ENCODE peak calls at places on chromosomes 5 and 9, in eight cellular contexts. M, W, Y, I, C, G, T and F are unnamed samples.

GRCh38 chr5:146041180-146041789 is 64.1 kb downstream of the PLAC8L1 start:
- DNase-seq in M (no peak), W (no peak), Y (no peak), I (no peak), C (peak), G (no peak), T (no peak), F (no peak)

GRCh38 chr5:144191998-144192397 is 21.3 kb downstream of the KCTD16 start:
- DNase-seq in M (no peak), W (peak), Y (no peak), I (no peak), C (peak), G (no peak), T (peak), F (peak)

GRCh38 chr5:172160506-172160905 is 27.5 kb downstream of the STK10 start:
- DNase-seq in M (no peak), W (no peak), Y (no peak), I (no peak), C (no peak), G (no peak), T (no peak), F (no peak)

GRCh38 chr9:34986541-34987047 is 3.0 kb upstream of the DNAJB5 start:
- DNase-seq in M (peak), W (peak), Y (no peak), I (peak), C (no peak), G (no peak), T (peak), F (no peak)

GRCh38 chr5:43348207-43348606 is 35.0 kb upstream of the HMGCS1 start:
- DNase-seq in M (no peak), W (no peak), Y (no peak), I (no peak), C (no peak), G (no peak), T (no peak), F (no peak)

GRCh38 chr5:154236011-154236410 is 45.5 kb downstream of the GALNT10 start:
- DNase-seq in M (no peak), W (no peak), Y (no peak), I (no peak), C (no peak), G (no peak), T (no peak), F (no peak)

GRCh38 chr9:14351206-14351605 is 37.3 kb upstream of the NFIB start:
- DNase-seq in M (peak), W (no peak), Y (no peak), I (no peak), C (no peak), G (no peak), T (no peak), F (no peak)

GRCh38 chr5:173281910-173282309 is 46.3 kb downstream of the STC2 start:
- DNase-seq in M (no peak), W (peak), Y (no peak), I (no peak), C (peak), G (no peak), T (no peak), F (no peak)

GRCh38 chr9:93673271-93673843 is 97.0 kb downstream of the PHF2 start:
- DNase-seq in M (peak), W (peak), Y (no peak), I (peak), C (no peak), G (peak), T (no peak), F (no peak)

GRCh38 chr5:78003914-78004313 is 227.8 kb upstream of the TBCA start:
- DNase-seq in M (no peak), W (no peak), Y (no peak), I (no peak), C (no peak), G (no peak), T (no peak), F (no peak)

GRCh38 chr5:168047043-168047668 is 244.3 kb upstream of the WWC1 start:
- DNase-seq in M (no peak), W (peak), Y (peak), I (peak), C (peak), G (no peak), T (peak), F (no peak)

GRCh38 chr5:147436596-147436995 is 73.3 kb downstream of the DPYSL3 start:
- DNase-seq in M (no peak), W (no peak), Y (no peak), I (no peak), C (no peak), G (no peak), T (no peak), F (no peak)
- H3K27ac ChIP-seq in M (peak), W (peak), Y (no peak), I (no peak), C (no peak), G (no peak), T (no peak), F (no peak)

GRCh38 chr5:141373673-141374317 is at the start of gene PCDHGA6:
- DNase-seq in M (no peak), W (peak), Y (no peak), I (no peak), C (no peak), G (no peak), T (peak), F (no peak)
- TF ChIP-seq CTCF in M (no peak), W (peak), Y (no peak), I (peak), C (peak), G (no peak), T (peak), F (peak)

GRCh38 chr9:135611875-135612209 is 27.5 kb downstream of the GLT6D1 start:
- DNase-seq in M (no peak), W (no peak), Y (no peak), I (no peak), C (no peak), G (no peak), T (no peak), F (no peak)

GRCh38 chr9:135614821-135615665 is 24.3 kb downstream of the GLT6D1 start:
- DNase-seq in M (no peak), W (no peak), Y (no peak), I (no peak), C (no peak), G (no peak), T (no peak), F (no peak)

GRCh38 chr9:135612437-135612836 is 26.9 kb downstream of the GLT6D1 start:
- DNase-seq in M (no peak), W (no peak), Y (no peak), I (no peak), C (no peak), G (no peak), T (no peak), F (no peak)

GRCh38 chr9:135613946-135614805 is 25.2 kb downstream of the GLT6D1 start:
- DNase-seq in M (no peak), W (no peak), Y (no peak), I (no peak), C (no peak), G (no peak), T (no peak), F (no peak)

DNA sequence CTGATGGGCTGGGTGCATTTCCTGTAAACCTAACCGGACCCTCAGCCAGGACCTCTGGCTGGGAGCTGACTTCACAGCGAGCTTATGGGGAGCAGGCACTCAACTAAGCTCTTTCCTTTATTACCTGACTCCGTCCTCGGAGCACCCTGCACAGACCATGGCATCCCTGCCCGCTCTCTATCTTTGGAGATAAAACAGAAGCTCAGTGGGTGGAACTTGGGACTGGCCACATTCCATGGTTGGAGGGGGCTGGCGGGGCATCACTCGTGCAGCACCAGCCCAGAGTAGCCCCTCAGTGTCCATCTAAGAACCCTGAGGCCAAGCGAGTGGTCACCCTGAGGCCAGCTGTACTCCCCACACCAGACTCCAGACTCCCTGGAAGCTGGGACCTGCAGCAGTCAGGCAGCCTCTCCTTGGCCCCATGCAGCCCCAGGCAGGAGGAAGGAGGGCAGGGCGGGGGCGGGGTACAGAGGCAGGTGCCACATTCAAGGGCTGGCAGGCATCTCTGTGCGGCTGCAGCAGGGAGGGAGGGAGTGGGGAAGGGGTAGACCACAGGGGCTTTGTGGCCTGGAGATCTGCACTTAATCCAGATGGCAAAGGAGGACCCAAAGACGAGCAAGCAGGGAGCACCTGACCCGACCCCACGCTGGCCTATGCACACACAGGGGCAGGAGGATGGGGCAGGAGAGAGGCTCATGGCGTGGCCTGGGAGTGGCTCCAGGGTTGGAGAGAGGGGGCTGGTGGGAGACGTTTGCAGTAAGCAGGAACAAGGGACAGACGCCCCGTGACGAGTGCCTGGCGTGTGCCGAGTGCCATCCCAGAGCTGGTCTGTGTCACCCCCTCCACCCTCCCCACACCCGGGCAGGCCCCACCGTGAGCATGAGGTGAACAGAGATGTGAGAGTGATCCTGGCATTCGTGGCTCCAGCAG is 26.1 kb downstream of the GLT6D1 start:
- DNase-seq in M (no peak), W (no peak), Y (no peak), I (no peak), C (no peak), G (no peak), T (no peak), F (no peak)
- H3K27ac ChIP-seq in M (no peak), W (no peak), Y (no peak), I (no peak), C (no peak), G (no peak), T (no peak), F (no peak)

GRCh38 chr5:179006564-179006963 is 11.4 kb upstream of the GRM6 start:
- DNase-seq in M (no peak), W (no peak), Y (no peak), I (no peak), C (no peak), G (no peak), T (no peak), F (no peak)

GRCh38 chr5:179008667-179009066 is 13.5 kb upstream of the GRM6 start:
- DNase-seq in M (no peak), W (no peak), Y (no peak), I (no peak), C (no peak), G (no peak), T (no peak), F (no peak)
- TF ChIP-seq CTCF in M (no peak), W (peak), Y (no peak), I (no peak), C (no peak), G (no peak), T (no peak), F (peak)

DNA sequence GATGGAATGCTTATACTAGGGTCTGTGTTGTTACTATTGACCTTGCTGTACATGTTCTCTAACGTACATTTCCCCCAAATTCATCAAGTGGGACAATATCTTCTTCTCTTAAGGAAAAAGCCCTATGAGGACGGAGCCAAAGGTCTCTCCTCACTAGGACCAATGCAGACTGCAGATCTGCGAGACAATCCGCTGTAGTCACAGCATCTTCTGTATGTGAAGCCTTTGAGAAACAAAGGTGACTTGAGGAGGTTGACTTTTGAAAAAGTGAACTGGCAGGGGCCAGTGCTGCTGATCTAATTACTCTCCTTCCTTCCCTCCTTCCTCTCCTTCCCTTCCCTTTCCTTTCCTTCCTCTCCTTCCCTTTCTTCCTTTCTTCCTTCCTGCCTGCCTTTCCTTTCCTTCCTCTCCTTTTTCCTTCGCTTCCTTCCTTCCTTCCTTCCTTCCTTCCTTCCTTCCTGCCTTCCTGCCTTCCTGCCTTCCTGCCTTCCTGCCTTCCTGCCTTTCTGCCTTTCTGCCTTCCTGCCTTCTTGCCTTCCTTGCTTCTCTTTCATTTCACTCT is 71.1 kb upstream of the BASP1 start:
- DNase-seq in M (no peak), W (no peak), Y (no peak), I (no peak), C (no peak), G (no peak), T (no peak), F (no peak)
- H3K27ac ChIP-seq in M (no peak), W (no peak), Y (no peak), I (no peak), C (no peak), G (no peak), T (no peak), F (no peak)